ENCODE peak calls at places on chromosomes 5 and 9, in six cellular contexts. Z is endodermal cell, Y is dorsolateral prefrontal cortex, X is AG10803, U is Panc1, N is thoracic aorta. F is an unnamed sample.

GRCh38 chr9:83330207-83331196 is 207.7 kb downstream of the FRMD3 start:
- DNase-seq in U (no peak), Y (no peak), X (no peak), Z (no peak), N (no peak), F (no peak)

GRCh38 chr5:150142800-150143724 is 12.6 kb downstream of the PDGFRB start:
- DNase-seq in N (peak; percentile 77), X (peak; percentile 95), Y (no peak), Z (peak; percentile 57), U (peak; percentile 48), F (peak; percentile 79)

GRCh38 chr5:132209131-132209530 is 18.5 kb downstream of the P4HA2 start:
- DNase-seq in N (no peak), X (peak; percentile 69), U (no peak), Y (no peak), Z (peak; percentile 22), F (no peak)

GRCh38 chr5:4215143-4215542 is 619.5 kb downstream of the IRX1 start:
- DNase-seq in N (no peak), X (no peak), Z (no peak), U (no peak), Y (no peak), F (no peak)

GRCh38 chr5:140145818-140146522 is 20.2 kb downstream of the IGIP start:
- DNase-seq in Y (peak; percentile 51), X (peak; percentile 73), N (no peak), Z (peak; percentile 88), U (no peak), F (peak; percentile 59)

GRCh38 chr5:93017854-93018253 is 563.2 kb downstream of the NR2F1-AS1 start:
- DNase-seq in Y (no peak), X (peak; percentile 74), U (no peak), N (no peak), Z (no peak), F (no peak)

GRCh38 chr9:73149371-73150067 is 2.1 kb upstream of the ANXA1 start:
- DNase-seq in Z (no peak), Y (no peak), N (no peak), X (peak; percentile 86), U (no peak), F (no peak)

GRCh38 chr5:90233496-90233895 is 176.1 kb downstream of the CETN3 start:
- DNase-seq in N (no peak), Y (no peak), U (no peak), Z (no peak), X (no peak), F (no peak)

GRCh38 chr5:626850-627249 is 14.7 kb downstream of the CEP72 start:
- DNase-seq in X (peak; percentile 36), Y (no peak), U (no peak), Z (no peak), N (no peak), F (no peak)

GRCh38 chr5:94968507-94969095 is 316.3 kb downstream of the MCTP1 start:
- DNase-seq in Y (no peak), X (peak; percentile 69), U (peak; percentile 33), N (no peak), Z (peak; percentile 64), F (no peak)

GRCh38 chr9:34070601-34071340 is 22.1 kb upstream of the UBAP2 start:
- DNase-seq in Y (no peak), N (no peak), Z (no peak), X (peak; percentile 40), U (no peak), F (peak; percentile 63)

GRCh38 chr5:149561848-149562247 is 10.6 kb upstream of the CSNK1A1 start:
- DNase-seq in Z (peak; percentile 59), U (peak; percentile 94), N (no peak), X (peak; percentile 95), Y (no peak), F (no peak)

GRCh38 chr5:169801324-169801777 is 164.3 kb downstream of the DOCK2 start:
- DNase-seq in Y (no peak), U (no peak), N (no peak), Z (no peak), X (peak; percentile 81), F (no peak)

GRCh38 chr9:104836235-104836634 is 72.3 kb downstream of the NIPSNAP3B start:
- DNase-seq in N (no peak), U (no peak), Y (no peak), Z (no peak), X (no peak), F (no peak)

GRCh38 chr5:170632266-170632984 is 128.6 kb downstream of the KCNIP1 start:
- DNase-seq in U (no peak), Y (peak; percentile 34), X (no peak), N (no peak), Z (peak; percentile 87), F (no peak)

GRCh38 chr5:62308439-62308838 is 2.4 kb downstream of the KIF2A start:
- DNase-seq in U (no peak), X (no peak), N (no peak), Y (no peak), Z (no peak), F (no peak)

GRCh38 chr5:53262348-53262970 is 152.9 kb upstream of the MOCS2 start:
- DNase-seq in U (no peak), X (peak; percentile 64), Z (peak; percentile 63), Y (no peak), N (no peak), F (no peak)

GRCh38 chr5:145854651-145855258 is 18.1 kb downstream of the GRXCR2 start:
- DNase-seq in U (peak; percentile 48), Y (no peak), N (no peak), Z (peak; percentile 68), X (peak; percentile 67), F (no peak)

GRCh38 chr5:44943637-44944036 is 134.9 kb downstream of the MRPS30 start:
- DNase-seq in N (no peak), Z (no peak), Y (no peak), U (no peak), X (peak; percentile 83), F (no peak)

GRCh38 chr5:139758510-139759036 is 37.0 kb upstream of the PSD2 start:
- DNase-seq in Z (peak; percentile 54), X (no peak), Y (no peak), U (no peak), N (no peak), F (no peak)

GRCh38 chr5:175623086-175623485 is 34.8 kb upstream of the HRH2 start:
- DNase-seq in Z (peak; percentile 21), Y (no peak), U (no peak), X (no peak), N (no peak), F (no peak)

GRCh38 chr9:696332-697090 is 145.0 kb upstream of the DMRT1 start:
- DNase-seq in N (no peak), X (peak; percentile 79), Y (no peak), Z (no peak), U (no peak), F (peak; percentile 64)

GRCh38 chr5:83473344-83474169 is 2.0 kb downstream of the VCAN start:
- DNase-seq in Z (peak; percentile 99), Y (peak; percentile 86), U (peak; percentile 63), X (peak; percentile 99), N (peak; percentile 92), F (peak; percentile 67)

GRCh38 chr9:22237497-22238363 is 208.9 kb upstream of the DMRTA1 start:
- DNase-seq in N (no peak), X (peak; percentile 73), Y (no peak), Z (no peak), U (no peak), F (no peak)

GRCh38 chr5:84437673-84438315 is 53.1 kb upstream of the EDIL3 start:
- DNase-seq in Z (no peak), U (no peak), Y (no peak), X (peak; percentile 61), N (no peak), F (no peak)

GRCh38 chr9:114054191-114054690 is 23.9 kb downstream of the AMBP start:
- DNase-seq in U (no peak), X (no peak), Y (no peak), Z (peak; percentile 28), N (no peak), F (no peak)

GRCh38 chr5:178483620-178484019 is 106.6 kb downstream of the COL23A1 start:
- DNase-seq in N (no peak), U (no peak), Z (no peak), Y (no peak), X (peak; percentile 8), F (no peak)

GRCh38 chr5:160438316-160439204 is 16.9 kb downstream of the PTTG1 start:
- DNase-seq in X (peak; percentile 60), Z (peak; percentile 88), N (no peak), U (peak; percentile 77), Y (peak; percentile 48), F (no peak)
- H3K4me3 ChIP-seq in X (peak overlapping the region; percentile 58), Z (peak overlapping the region; percentile 60), N (peak overlapping the region; percentile 82), U (peak overlapping the region; percentile 62), Y (peak overlapping the region; percentile 73), F (peak overlapping the region; percentile 64)

DNA sequence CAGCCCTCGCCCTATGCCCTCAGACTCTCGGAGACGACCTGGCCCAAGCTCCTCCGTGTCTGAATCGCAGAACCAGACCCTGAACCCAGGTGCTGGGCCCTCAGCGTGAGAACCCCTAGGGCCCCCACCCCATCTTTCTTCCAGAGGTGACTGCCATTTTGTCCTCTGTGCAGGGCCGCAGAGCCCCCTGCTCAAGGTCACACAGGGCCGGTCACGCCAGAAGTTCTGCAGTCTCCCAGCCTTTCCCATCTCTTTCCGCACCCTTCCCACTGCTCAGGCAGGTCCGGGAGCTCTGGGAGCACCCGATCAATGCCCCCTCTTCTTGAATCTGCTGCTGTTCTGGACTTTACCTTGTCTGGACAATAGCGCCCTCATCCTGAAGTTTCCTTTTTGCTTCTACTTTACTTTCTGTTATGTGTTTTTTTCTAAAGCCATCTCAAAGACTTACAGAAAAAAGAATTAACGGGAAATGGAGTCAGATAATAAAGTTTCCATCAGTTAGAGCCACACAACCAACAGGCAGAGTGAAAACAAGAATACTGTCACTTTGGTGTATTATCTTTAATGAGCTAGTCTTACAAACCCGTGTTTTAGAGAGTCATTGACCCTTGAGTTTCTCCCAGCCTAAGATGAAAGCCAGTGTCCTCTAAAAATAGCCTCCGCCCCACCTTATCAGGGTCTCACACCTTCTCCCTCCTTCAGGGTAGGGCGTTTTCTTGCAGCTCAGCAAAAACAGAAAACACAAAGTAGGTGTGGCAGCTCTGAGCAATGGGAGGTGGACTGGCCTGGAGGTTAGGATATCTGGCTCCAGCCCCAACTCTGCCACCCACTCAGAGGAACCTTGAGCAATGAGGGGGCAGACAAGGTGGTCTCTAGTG is 1.8 kb downstream of the TMOD1 start:
- DNase-seq in X (no peak), U (no peak), Z (peak; percentile 72), N (no peak), Y (no peak), F (no peak)
- H3K4me3 ChIP-seq in X (no peak overlapping the region), U (no peak overlapping the region), Z (peak overlapping the region; percentile 82), N (peak overlapping the region; percentile 81), Y (peak overlapping the region; percentile 87), F (peak overlapping the region; percentile 78)

GRCh38 chr9:137550958-137551655 is 572 bp upstream of the MRPL41 start:
- DNase-seq in X (peak; percentile 48), U (no peak), Y (no peak), Z (no peak), N (no peak), F (peak; percentile 50)

GRCh38 chr9:137554349-137554748 is 2.7 kb downstream of the MRPL41 start:
- DNase-seq in Z (no peak), U (no peak), N (no peak), Y (no peak), X (no peak), F (no peak)

GRCh38 chr9:137547687-137548543 is 2.3 kb downstream of the PNPLA7 start:
- DNase-seq in Z (no peak), N (peak; percentile 32), Y (no peak), U (no peak), X (no peak), F (peak; percentile 52)

GRCh38 chr9:137551656-137552534 is at the start of gene MRPL41:
- DNase-seq in N (no peak), U (no peak), X (peak; percentile 75), Y (peak; percentile 90), Z (peak; percentile 97), F (peak; percentile 89)

GRCh38 chr9:137550241-137550621 is at the start of gene PNPLA7:
- DNase-seq in N (peak; percentile 72), Y (peak; percentile 88), U (no peak), Z (peak; percentile 92), X (peak; percentile 62), F (peak; percentile 93)
- H3K4me3 ChIP-seq in N (peak within 1 kb of the TSS; percentile 96), Y (peak within 1 kb of the TSS; percentile 84), U (peak within 1 kb of the TSS; percentile 62), Z (peak within 1 kb of the TSS; percentile 68), X (peak within 1 kb of the TSS; percentile 67), F (peak within 1 kb of the TSS; percentile 63)

GRCh38 chr5:40832345-40832744 is 2.7 kb downstream of the RPL37 start:
- DNase-seq in Y (no peak), Z (no peak), X (no peak), U (no peak), N (no peak), F (no peak)
- H3K4me3 ChIP-seq in Y (no peak overlapping the region), Z (peak overlapping the region; percentile 99), X (no peak overlapping the region), U (no peak overlapping the region), N (no peak overlapping the region), F (no peak overlapping the region)